ENCODE peak calls at places on chromosome 12, in four cellular contexts. One of them, this sample, is unnamed.

GRCh38 chr12:80553316-80553715 is 109.3 kb downstream of the PTPRQ start:
- DNase-seq in HepG2: no peak
- DNase-seq in WTC11: no peak
- DNase-seq in K562: no peak
- DNase-seq in this sample: no peak

GRCh38 chr12:89494411-89495231 is 30.0 kb downstream of the GALNT4 start:
- DNase-seq in HepG2: no peak
- DNase-seq in WTC11: no peak
- DNase-seq in K562: peak
- DNase-seq in this sample: no peak

GRCh38 chr12:52659395-52659794 is 7.4 kb upstream of the KRT2 start:
- DNase-seq in WTC11: no peak
- DNase-seq in K562: no peak
- DNase-seq in HepG2: no peak
- DNase-seq in this sample: no peak

GRCh38 chr12:67482751-67483661 is 165.5 kb upstream of the DYRK2 start:
- DNase-seq in K562: no peak
- DNase-seq in WTC11: no peak
- DNase-seq in HepG2: no peak
- DNase-seq in this sample: no peak

GRCh38 chr12:60209521-60209920 is 613.7 kb downstream of the SLC16A7 start:
- DNase-seq in HepG2: no peak
- DNase-seq in K562: no peak
- DNase-seq in WTC11: no peak
- DNase-seq in this sample: no peak

GRCh38 chr12:54352891-54353874 is 11.1 kb downstream of the GPR84 start:
- DNase-seq in WTC11: no peak
- DNase-seq in K562: peak
- DNase-seq in HepG2: no peak
- DNase-seq in this sample: no peak

GRCh38 chr12:76588881-76589565 is 29.5 kb upstream of the OSBPL8 start:
- DNase-seq in WTC11: no peak
- DNase-seq in K562: no peak
- DNase-seq in HepG2: no peak
- DNase-seq in this sample: no peak

GRCh38 chr12:115306380-115306779 is 622.4 kb upstream of the TBX3 start:
- DNase-seq in HepG2: peak
- DNase-seq in WTC11: no peak
- DNase-seq in K562: no peak
- DNase-seq in this sample: no peak

GRCh38 chr12:5096241-5096880 is 52.7 kb downstream of the KCNA5 start:
- DNase-seq in HepG2: no peak
- DNase-seq in K562: no peak
- DNase-seq in WTC11: no peak
- DNase-seq in this sample: no peak

GRCh38 chr12:4719821-4720636 is at the start of gene GALNT8:
- DNase-seq in K562: no peak
- DNase-seq in HepG2: no peak
- DNase-seq in WTC11: no peak
- DNase-seq in this sample: no peak

GRCh38 chr12:86334071-86334470 is 77.9 kb upstream of the MGAT4C start:
- DNase-seq in WTC11: no peak
- DNase-seq in HepG2: no peak
- DNase-seq in K562: no peak
- DNase-seq in this sample: no peak

GRCh38 chr12:51517800-51518199 is 73.2 kb upstream of the SCN8A start:
- DNase-seq in HepG2: peak
- DNase-seq in WTC11: peak
- DNase-seq in K562: no peak
- DNase-seq in this sample: no peak

GRCh38 chr12:88520436-88520820 is 59.8 kb downstream of the KITLG start:
- DNase-seq in HepG2: no peak
- DNase-seq in WTC11: no peak
- DNase-seq in K562: no peak
- DNase-seq in this sample: no peak

GRCh38 chr12:66978802-66979201 is 290.4 kb upstream of the CAND1 start:
- DNase-seq in K562: no peak
- DNase-seq in WTC11: no peak
- DNase-seq in HepG2: no peak
- DNase-seq in this sample: no peak

GRCh38 chr12:88781909-88782308 is 201.6 kb upstream of the KITLG start:
- DNase-seq in HepG2: no peak
- DNase-seq in K562: no peak
- DNase-seq in WTC11: no peak
- DNase-seq in this sample: no peak

DNA sequence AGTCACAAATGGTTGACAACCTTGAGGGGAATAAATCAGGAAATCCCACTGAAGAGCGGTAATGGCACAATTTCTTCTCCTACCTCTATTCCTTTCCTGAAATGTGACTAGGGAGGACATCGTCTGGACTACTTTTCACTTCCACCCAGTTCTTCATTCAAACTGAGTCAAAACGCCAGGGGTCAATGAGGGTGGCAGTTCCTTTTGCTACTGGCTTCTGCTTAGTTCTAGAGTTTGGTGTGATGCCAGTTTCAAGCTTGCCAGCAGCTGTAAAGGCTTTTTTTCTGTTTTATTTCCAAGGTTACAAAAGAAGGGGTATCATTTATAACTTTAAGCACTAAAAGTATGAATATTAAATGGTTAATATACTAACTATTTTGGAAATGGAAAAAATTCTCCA is 286.5 kb downstream of the SOX5 start:
- DNase-seq in WTC11: no peak
- DNase-seq in HepG2: no peak
- DNase-seq in K562: no peak
- DNase-seq in this sample: no peak
- TF ChIP-seq ELF4 in WTC11: no peak
- TF ChIP-seq ELF4 in HepG2: no peak
- TF ChIP-seq ELF4 in K562: no peak
- TF ChIP-seq ELF4 in this sample: no peak

DNA sequence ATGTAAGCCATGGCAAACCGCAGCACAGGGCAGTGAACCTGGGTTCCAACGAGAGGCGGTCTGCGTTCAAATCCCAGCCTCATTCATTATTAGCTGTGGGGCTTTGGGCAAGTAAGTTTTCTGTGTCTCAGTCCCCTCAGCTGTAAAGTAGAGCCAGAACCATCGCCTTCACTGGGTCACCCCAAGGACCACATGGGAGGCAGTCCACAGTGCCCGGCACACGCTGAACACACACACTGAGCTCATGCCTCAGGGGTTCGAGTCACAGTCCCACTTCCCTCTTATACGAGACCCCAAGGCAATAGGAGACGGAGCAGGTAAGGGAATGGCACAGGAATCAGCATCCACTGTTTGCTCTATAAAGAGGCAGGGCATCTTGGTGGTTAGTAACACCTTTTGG is 19.1 kb downstream of the LRTM2 start:
- DNase-seq in K562: no peak
- DNase-seq in HepG2: no peak
- DNase-seq in WTC11: no peak
- DNase-seq in this sample: no peak
- TF ChIP-seq ELF4 in K562: no peak
- TF ChIP-seq ELF4 in HepG2: no peak
- TF ChIP-seq ELF4 in WTC11: no peak
- TF ChIP-seq ELF4 in this sample: no peak

GRCh38 chr12:56983386-56983785 is 23.0 kb downstream of the ZBTB39 start:
- DNase-seq in HepG2: no peak
- DNase-seq in K562: no peak
- DNase-seq in WTC11: no peak
- DNase-seq in this sample: no peak

GRCh38 chr12:56978397-56979138 is 21.2 kb upstream of the RDH16 start:
- DNase-seq in HepG2: no peak
- DNase-seq in WTC11: no peak
- DNase-seq in K562: no peak
- DNase-seq in this sample: no peak

GRCh38 chr12:56980941-56981530 is 23.6 kb upstream of the RDH16 start:
- DNase-seq in K562: no peak
- DNase-seq in HepG2: no peak
- DNase-seq in WTC11: no peak
- DNase-seq in this sample: no peak

GRCh38 chr12:56979628-56980027 is 22.2 kb upstream of the RDH16 start:
- DNase-seq in WTC11: no peak
- DNase-seq in HepG2: no peak
- DNase-seq in K562: no peak
- DNase-seq in this sample: no peak

DNA sequence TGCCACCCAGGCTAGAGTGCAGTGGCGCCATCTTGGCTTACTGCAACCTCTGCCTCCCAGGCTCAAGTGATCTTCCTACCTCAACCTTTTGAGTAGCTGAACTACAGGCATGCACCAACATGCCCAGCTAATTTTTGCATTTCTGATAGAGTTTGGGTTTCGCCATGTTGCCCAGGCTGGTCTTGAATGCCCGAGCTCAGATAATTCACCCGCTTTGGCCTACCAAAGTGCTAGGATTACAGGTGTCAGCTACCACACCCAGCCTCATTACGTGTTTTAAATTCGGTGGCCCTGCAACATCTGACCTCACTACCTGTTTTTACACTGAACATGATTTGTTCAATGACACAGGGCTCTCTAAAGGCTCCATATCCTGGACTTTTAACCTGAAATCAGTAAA is 22.9 kb upstream of the RDH16 start:
- DNase-seq in HepG2: no peak
- DNase-seq in WTC11: no peak
- DNase-seq in K562: no peak
- DNase-seq in this sample: no peak
- TF ChIP-seq ELF4 in HepG2: no peak
- TF ChIP-seq ELF4 in WTC11: no peak
- TF ChIP-seq ELF4 in K562: no peak
- TF ChIP-seq ELF4 in this sample: no peak

GRCh38 chr12:21678959-21679358 is 21.3 kb upstream of the LDHB start:
- DNase-seq in K562: no peak
- DNase-seq in HepG2: no peak
- DNase-seq in WTC11: no peak
- DNase-seq in this sample: no peak
- TF ChIP-seq ELF4 in K562: no peak
- TF ChIP-seq ELF4 in HepG2: no peak
- TF ChIP-seq ELF4 in WTC11: no peak
- TF ChIP-seq ELF4 in this sample: no peak

GRCh38 chr12:47100146-47100545 is 20.4 kb upstream of the AMIGO2 start:
- DNase-seq in HepG2: no peak
- DNase-seq in K562: no peak
- DNase-seq in WTC11: no peak
- DNase-seq in this sample: no peak

GRCh38 chr12:47105914-47106674 is 26.3 kb upstream of the AMIGO2 start:
- DNase-seq in K562: no peak
- DNase-seq in HepG2: no peak
- DNase-seq in WTC11: no peak
- DNase-seq in this sample: no peak

GRCh38 chr12:47102406-47102805 is 22.6 kb upstream of the AMIGO2 start:
- DNase-seq in K562: no peak
- DNase-seq in WTC11: no peak
- DNase-seq in HepG2: no peak
- DNase-seq in this sample: no peak

GRCh38 chr12:47107446-47107845 is 27.7 kb upstream of the AMIGO2 start:
- DNase-seq in K562: no peak
- DNase-seq in WTC11: no peak
- DNase-seq in HepG2: no peak
- DNase-seq in this sample: no peak

DNA sequence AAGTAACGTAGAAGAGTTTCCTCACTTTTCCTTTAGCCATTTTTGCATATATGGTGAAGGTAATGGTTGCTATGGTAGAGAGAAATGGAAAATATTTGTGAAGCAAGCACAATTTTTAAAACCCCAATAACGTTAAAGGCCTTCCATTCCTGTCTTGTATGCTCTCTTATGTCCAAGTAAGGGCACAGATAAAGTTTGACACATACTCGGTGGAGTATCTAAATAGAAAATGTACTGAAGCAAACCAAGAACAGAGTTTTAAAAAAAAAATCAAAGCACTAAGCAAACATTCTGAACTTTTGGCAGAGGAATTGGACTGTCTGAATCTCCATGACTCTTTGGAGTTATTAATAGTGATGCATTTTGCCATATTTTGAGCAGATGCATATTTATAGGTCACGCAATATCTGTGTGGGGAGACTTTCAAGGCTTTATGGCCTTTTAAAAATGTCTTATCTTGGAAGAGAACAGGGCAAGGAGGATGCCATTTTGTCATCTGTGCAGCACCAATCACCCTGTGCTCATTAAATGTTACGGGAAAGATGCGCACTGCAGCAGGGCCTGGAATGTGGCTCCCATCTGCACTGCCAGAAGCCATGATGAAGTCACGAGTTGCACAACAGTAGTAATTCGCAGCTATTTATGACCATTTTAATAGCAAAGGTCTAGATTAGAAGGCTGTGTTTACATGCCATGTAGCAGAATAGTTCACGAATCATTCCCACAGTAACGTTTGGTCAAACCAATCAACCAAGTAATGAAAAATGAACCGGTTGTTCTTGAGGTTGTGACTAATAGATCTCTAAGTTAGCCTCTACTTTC is 23.3 kb upstream of the AMIGO2 start:
- DNase-seq in WTC11: no peak
- DNase-seq in K562: no peak
- DNase-seq in HepG2: no peak
- DNase-seq in this sample: no peak
- TF ChIP-seq ELF4 in WTC11: no peak
- TF ChIP-seq ELF4 in K562: no peak
- TF ChIP-seq ELF4 in HepG2: no peak
- TF ChIP-seq ELF4 in this sample: no peak

DNA sequence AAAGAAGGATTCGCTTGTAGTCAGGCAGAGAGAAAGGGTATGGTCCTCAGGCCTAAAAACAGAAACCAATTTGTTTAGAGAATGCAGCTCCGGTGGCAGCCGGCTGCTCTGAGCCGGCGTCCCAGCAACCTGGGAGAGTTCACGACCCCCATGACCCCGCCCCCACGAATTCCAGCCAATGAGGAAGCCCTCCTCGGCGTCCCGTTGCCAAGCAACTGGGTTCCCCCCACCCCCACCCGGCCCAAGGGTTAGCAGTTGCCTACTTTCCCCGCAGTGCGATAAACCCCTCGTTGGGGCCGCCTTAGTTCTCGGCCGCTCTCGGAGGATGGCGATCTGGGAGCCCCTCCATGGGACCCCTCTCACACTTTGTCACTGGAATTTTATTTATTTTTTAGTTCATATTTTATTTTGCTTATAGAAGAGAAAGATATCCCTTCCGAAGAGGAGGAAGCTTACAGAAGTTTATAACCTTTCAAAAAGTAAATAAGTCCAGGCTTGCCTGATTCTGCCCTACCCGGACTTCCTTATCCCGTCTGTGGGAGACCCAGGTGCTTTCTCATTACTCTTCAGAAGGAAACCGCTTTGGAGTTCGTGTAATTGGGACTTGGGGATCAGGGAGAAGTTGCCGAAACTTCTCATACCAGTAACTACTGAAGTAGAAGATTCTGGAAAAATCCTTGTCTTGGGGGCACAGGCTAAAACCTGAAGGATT is at the start of gene CCDC60:
- DNase-seq in WTC11: peak
- DNase-seq in K562: peak
- DNase-seq in HepG2: no peak
- DNase-seq in this sample: peak
- TF ChIP-seq ELF4 in WTC11: no peak
- TF ChIP-seq ELF4 in K562: no peak
- TF ChIP-seq ELF4 in HepG2: no peak
- TF ChIP-seq ELF4 in this sample: no peak

GRCh38 chr12:14256139-14256538 is 109.3 kb upstream of the ATF7IP start:
- DNase-seq in K562: no peak
- DNase-seq in WTC11: no peak
- DNase-seq in HepG2: no peak
- DNase-seq in this sample: no peak
- TF ChIP-seq ELF4 in K562: no peak
- TF ChIP-seq ELF4 in WTC11: no peak
- TF ChIP-seq ELF4 in HepG2: no peak
- TF ChIP-seq ELF4 in this sample: no peak

This sample was measured in HEK293T.